ENCODE peak calls at places on chromosomes 7 and 10, in seven cellular contexts. One of them, this sample, is unnamed.
A peak's percentile ranks its signal among the peaks of the same experiment; 100 is the strongest.

GRCh38 chr10:51744235-51744634 is 44.8 kb upstream of the CSTF2T start:
- DNase-seq in M059J: no peak
- DNase-seq in effector memory CD4-positive, alpha-beta T cell: no peak
- DNase-seq in uterus: no peak
- DNase-seq in Right ventricle myocardium superior: no peak
- DNase-seq in AG08395: no peak
- DNase-seq in NCI-H146: no peak
- DNase-seq in this sample: no peak

GRCh38 chr7:143408247-143408685 is 390 bp downstream of the EPHA1 start:
- DNase-seq in effector memory CD4-positive, alpha-beta T cell: no peak
- DNase-seq in M059J: no peak
- DNase-seq in AG08395: no peak
- DNase-seq in Right ventricle myocardium superior: no peak
- DNase-seq in NCI-H146: no peak
- DNase-seq in uterus: no peak
- DNase-seq in this sample: no peak

GRCh38 chr7:20158684-20159083 is 58.5 kb downstream of the MACC1 start:
- DNase-seq in NCI-H146: no peak
- DNase-seq in M059J: peak; percentile 43
- DNase-seq in uterus: no peak
- DNase-seq in effector memory CD4-positive, alpha-beta T cell: no peak
- DNase-seq in AG08395: no peak
- DNase-seq in Right ventricle myocardium superior: no peak
- DNase-seq in this sample: no peak

GRCh38 chr7:3106353-3106752 is 62.7 kb upstream of the CARD11 start:
- DNase-seq in Right ventricle myocardium superior: no peak
- DNase-seq in uterus: no peak
- DNase-seq in M059J: no peak
- DNase-seq in AG08395: no peak
- DNase-seq in effector memory CD4-positive, alpha-beta T cell: no peak
- DNase-seq in NCI-H146: no peak
- DNase-seq in this sample: peak; percentile 67

GRCh38 chr10:122350893-122351292 is 23.6 kb upstream of the PLEKHA1 start:
- DNase-seq in AG08395: no peak
- DNase-seq in M059J: no peak
- DNase-seq in effector memory CD4-positive, alpha-beta T cell: no peak
- DNase-seq in uterus: no peak
- DNase-seq in Right ventricle myocardium superior: no peak
- DNase-seq in NCI-H146: no peak
- DNase-seq in this sample: no peak

GRCh38 chr10:112535432-112536038 is 88.5 kb downstream of the VTI1A start:
- DNase-seq in Right ventricle myocardium superior: no peak
- DNase-seq in NCI-H146: no peak
- DNase-seq in uterus: no peak
- DNase-seq in effector memory CD4-positive, alpha-beta T cell: no peak
- DNase-seq in M059J: no peak
- DNase-seq in AG08395: no peak
- DNase-seq in this sample: no peak

GRCh38 chr10:96833220-96834001 is 1.3 kb downstream of the LCOR start:
- DNase-seq in NCI-H146: peak; percentile 53
- DNase-seq in effector memory CD4-positive, alpha-beta T cell: peak; percentile 3
- DNase-seq in Right ventricle myocardium superior: peak; percentile 60
- DNase-seq in uterus: peak; percentile 25
- DNase-seq in AG08395: peak; percentile 17
- DNase-seq in M059J: peak; percentile 46
- DNase-seq in this sample: peak; percentile 11

GRCh38 chr10:130076681-130077080 is 33.9 kb downstream of the C10orf143 start:
- DNase-seq in NCI-H146: no peak
- DNase-seq in effector memory CD4-positive, alpha-beta T cell: no peak
- DNase-seq in uterus: no peak
- DNase-seq in M059J: no peak
- DNase-seq in Right ventricle myocardium superior: no peak
- DNase-seq in AG08395: no peak
- DNase-seq in this sample: no peak

GRCh38 chr10:33114451-33114944 is 156.5 kb upstream of the ITGB1 start:
- DNase-seq in AG08395: peak; percentile 58
- DNase-seq in M059J: peak; percentile 40
- DNase-seq in uterus: no peak
- DNase-seq in effector memory CD4-positive, alpha-beta T cell: no peak
- DNase-seq in Right ventricle myocardium superior: no peak
- DNase-seq in NCI-H146: no peak
- DNase-seq in this sample: no peak

GRCh38 chr7:73556208-73557107 is 1.0 kb downstream of the BCL7B start:
- DNase-seq in Right ventricle myocardium superior: no peak
- DNase-seq in uterus: no peak
- DNase-seq in NCI-H146: no peak
- DNase-seq in AG08395: no peak
- DNase-seq in effector memory CD4-positive, alpha-beta T cell: no peak
- DNase-seq in M059J: no peak
- DNase-seq in this sample: no peak

GRCh38 chr7:84117304-84117703 is 77.3 kb downstream of the SEMA3A start:
- DNase-seq in NCI-H146: no peak
- DNase-seq in AG08395: no peak
- DNase-seq in uterus: no peak
- DNase-seq in M059J: no peak
- DNase-seq in effector memory CD4-positive, alpha-beta T cell: no peak
- DNase-seq in Right ventricle myocardium superior: no peak
- DNase-seq in this sample: no peak

GRCh38 chr7:47610506-47611044 is 28.7 kb upstream of the TNS3 start:
- DNase-seq in uterus: peak; percentile 37
- DNase-seq in NCI-H146: peak; percentile 48
- DNase-seq in effector memory CD4-positive, alpha-beta T cell: no peak
- DNase-seq in Right ventricle myocardium superior: no peak
- DNase-seq in AG08395: peak; percentile 67
- DNase-seq in M059J: peak; percentile 85
- DNase-seq in this sample: no peak

GRCh38 chr10:13686331-13686752 is 99.6 kb downstream of the PRPF18 start:
- DNase-seq in uterus: no peak
- DNase-seq in M059J: no peak
- DNase-seq in Right ventricle myocardium superior: peak; percentile 48
- DNase-seq in effector memory CD4-positive, alpha-beta T cell: no peak
- DNase-seq in AG08395: peak; percentile 11
- DNase-seq in NCI-H146: peak; percentile 25
- DNase-seq in this sample: peak; percentile 71

GRCh38 chr7:134031835-134032617 is 95.1 kb upstream of the LRGUK start:
- DNase-seq in uterus: no peak
- DNase-seq in M059J: no peak
- DNase-seq in NCI-H146: no peak
- DNase-seq in Right ventricle myocardium superior: no peak
- DNase-seq in effector memory CD4-positive, alpha-beta T cell: no peak
- DNase-seq in AG08395: no peak
- DNase-seq in this sample: no peak

GRCh38 chr7:416761-417624 is 102.7 kb downstream of the PDGFA start:
- DNase-seq in effector memory CD4-positive, alpha-beta T cell: no peak
- DNase-seq in Right ventricle myocardium superior: peak; percentile 45
- DNase-seq in AG08395: no peak
- DNase-seq in NCI-H146: no peak
- DNase-seq in uterus: no peak
- DNase-seq in M059J: no peak
- DNase-seq in this sample: no peak

GRCh38 chr7:113198226-113198625 is 79.9 kb upstream of the SMIM30 start:
- DNase-seq in NCI-H146: no peak
- DNase-seq in AG08395: no peak
- DNase-seq in uterus: no peak
- DNase-seq in M059J: no peak
- DNase-seq in Right ventricle myocardium superior: no peak
- DNase-seq in effector memory CD4-positive, alpha-beta T cell: no peak
- DNase-seq in this sample: no peak

GRCh38 chr7:13240349-13240748 is 552.9 kb downstream of the ARL4A start:
- DNase-seq in effector memory CD4-positive, alpha-beta T cell: no peak
- DNase-seq in M059J: peak; percentile 87
- DNase-seq in NCI-H146: no peak
- DNase-seq in uterus: no peak
- DNase-seq in Right ventricle myocardium superior: no peak
- DNase-seq in AG08395: peak; percentile 48
- DNase-seq in this sample: no peak

GRCh38 chr10:13959443-13960359 is 371.0 kb downstream of the FRMD4A start:
- DNase-seq in M059J: peak; percentile 47
- DNase-seq in NCI-H146: no peak
- DNase-seq in effector memory CD4-positive, alpha-beta T cell: no peak
- DNase-seq in AG08395: no peak
- DNase-seq in uterus: no peak
- DNase-seq in Right ventricle myocardium superior: no peak
- DNase-seq in this sample: no peak

GRCh38 chr7:44313016-44313415 is 12.4 kb downstream of the CAMK2B start:
- DNase-seq in M059J: no peak
- DNase-seq in effector memory CD4-positive, alpha-beta T cell: no peak
- DNase-seq in NCI-H146: no peak
- DNase-seq in AG08395: no peak
- DNase-seq in Right ventricle myocardium superior: no peak
- DNase-seq in uterus: no peak
- DNase-seq in this sample: no peak

GRCh38 chr10:24408365-24408764 is 199.4 kb downstream of the KIAA1217 start:
- DNase-seq in Right ventricle myocardium superior: no peak
- DNase-seq in uterus: no peak
- DNase-seq in AG08395: no peak
- DNase-seq in effector memory CD4-positive, alpha-beta T cell: no peak
- DNase-seq in M059J: no peak
- DNase-seq in NCI-H146: no peak
- DNase-seq in this sample: peak; percentile 73

GRCh38 chr7:41139789-41140188 is 563.1 kb downstream of the INHBA start:
- DNase-seq in Right ventricle myocardium superior: no peak
- DNase-seq in effector memory CD4-positive, alpha-beta T cell: no peak
- DNase-seq in uterus: no peak
- DNase-seq in AG08395: no peak
- DNase-seq in M059J: no peak
- DNase-seq in NCI-H146: no peak
- DNase-seq in this sample: no peak

GRCh38 chr7:3309140-3309539 is 8.1 kb downstream of the SDK1 start:
- DNase-seq in effector memory CD4-positive, alpha-beta T cell: no peak
- DNase-seq in Right ventricle myocardium superior: no peak
- DNase-seq in M059J: no peak
- DNase-seq in NCI-H146: peak; percentile 38
- DNase-seq in uterus: no peak
- DNase-seq in AG08395: no peak
- DNase-seq in this sample: no peak

GRCh38 chr7:44793919-44794715 is 2.4 kb upstream of the PPIA start:
- DNase-seq in uterus: no peak
- DNase-seq in effector memory CD4-positive, alpha-beta T cell: no peak
- DNase-seq in M059J: peak; percentile 95
- DNase-seq in AG08395: no peak
- DNase-seq in Right ventricle myocardium superior: no peak
- DNase-seq in NCI-H146: no peak
- DNase-seq in this sample: no peak

GRCh38 chr7:151859111-151859947 is 17.6 kb downstream of the PRKAG2 start:
- DNase-seq in Right ventricle myocardium superior: peak; percentile 69
- DNase-seq in uterus: no peak
- DNase-seq in NCI-H146: no peak
- DNase-seq in AG08395: no peak
- DNase-seq in M059J: peak; percentile 41
- DNase-seq in effector memory CD4-positive, alpha-beta T cell: no peak
- DNase-seq in this sample: no peak

GRCh38 chr10:688287-688620 is 1.2 kb downstream of the DIP2C start:
- DNase-seq in uterus: no peak
- DNase-seq in AG08395: peak; percentile 22
- DNase-seq in NCI-H146: no peak
- DNase-seq in Right ventricle myocardium superior: no peak
- DNase-seq in M059J: no peak
- DNase-seq in effector memory CD4-positive, alpha-beta T cell: no peak
- DNase-seq in this sample: no peak

GRCh38 chr10:112969542-112969941 is 19.5 kb downstream of the TCF7L2 start:
- DNase-seq in NCI-H146: no peak
- DNase-seq in AG08395: no peak
- DNase-seq in M059J: no peak
- DNase-seq in Right ventricle myocardium superior: no peak
- DNase-seq in uterus: no peak
- DNase-seq in effector memory CD4-positive, alpha-beta T cell: no peak
- DNase-seq in this sample: no peak